ENCODE peak calls at places on chromosomes 2 and 18, in seven cellular contexts. T is upper lobe of left lung, V is nephron progenitor cell, I is stomach, D is astrocyte of the spinal cord, N is GM06990, F is mesothelial cell of epicardium. L is an unnamed sample.

GRCh38 chr2:40625849-40626248 is 174.0 kb upstream of the SLC8A1 start:
- DNase-seq in N (no peak), D (peak; percentile 70), I (no peak), V (no peak), T (no peak), F (no peak), L (no peak)

GRCh38 chr2:238689331-238689730 is 158.6 kb upstream of the TWIST2 start:
- DNase-seq in N (no peak), T (no peak), F (no peak), V (no peak), D (no peak), I (no peak), L (no peak)

GRCh38 chr18:23237524-23238151 is 102.4 kb downstream of the CABLES1 start:
- DNase-seq in I (peak; percentile 57), D (peak; percentile 73), T (peak; percentile 50), N (peak; percentile 81), F (no peak), V (no peak), L (no peak)

GRCh38 chr2:218003994-218004419 is 1.2 kb upstream of the TNS1 start:
- DNase-seq in D (peak; percentile 79), I (peak; percentile 43), T (peak; percentile 82), V (no peak), N (no peak), F (no peak), L (no peak)

GRCh38 chr2:134231965-134232340 is 21.9 kb upstream of the MGAT5 start:
- DNase-seq in N (no peak), I (no peak), T (no peak), D (peak; percentile 51), F (no peak), V (no peak), L (no peak)

GRCh38 chr2:105287692-105288091 is 41.8 kb downstream of the TGFBRAP1 start:
- DNase-seq in T (peak; percentile 35), V (peak; percentile 35), F (no peak), I (peak; percentile 61), N (no peak), D (peak; percentile 42), L (peak; percentile 46)

GRCh38 chr2:165778653-165779451 is 15.2 kb downstream of the GALNT3 start:
- DNase-seq in N (no peak), D (no peak), T (no peak), V (no peak), F (no peak), I (no peak), L (peak; percentile 43)

GRCh38 chr2:56474412-56475158 is 290.8 kb downstream of the CCDC85A start:
- DNase-seq in V (no peak), T (no peak), I (no peak), N (no peak), F (no peak), D (no peak), L (peak; percentile 20)

GRCh38 chr2:126786765-126787164 is 111.9 kb upstream of the TEX51 start:
- DNase-seq in T (no peak), F (no peak), I (no peak), D (no peak), N (no peak), V (no peak), L (no peak)

GRCh38 chr2:15935189-15935588 is 5.2 kb upstream of the MYCN start:
- DNase-seq in N (no peak), F (no peak), V (no peak), T (no peak), D (no peak), I (no peak), L (no peak)

GRCh38 chr18:35526476-35527120 is 28.8 kb upstream of the INO80C start:
- DNase-seq in V (no peak), F (no peak), I (no peak), D (peak; percentile 39), T (peak; percentile 54), N (no peak), L (no peak)

GRCh38 chr2:11647834-11648600 is 22.0 kb downstream of the NTSR2 start:
- DNase-seq in F (no peak), N (no peak), D (no peak), T (no peak), V (no peak), I (no peak), L (no peak)

GRCh38 chr2:29322011-29322410 is 206.8 kb downstream of the CLIP4 start:
- DNase-seq in D (no peak), I (no peak), N (no peak), F (no peak), T (no peak), V (peak; percentile 18), L (no peak)

GRCh38 chr2:46164581-46165301 is 132.5 kb upstream of the EPAS1 start:
- DNase-seq in F (no peak), I (peak; percentile 62), V (no peak), T (peak; percentile 39), D (peak; percentile 93), N (no peak), L (peak; percentile 26)

GRCh38 chr2:127401757-127402695 is 14.3 kb upstream of the MAP3K2 start:
- DNase-seq in I (no peak), T (no peak), D (no peak), F (no peak), V (no peak), N (no peak), L (no peak)

GRCh38 chr2:220277445-220277960 is 650.1 kb downstream of the SLC4A3 start:
- DNase-seq in D (peak; percentile 86), F (no peak), T (peak; percentile 48), V (no peak), I (peak; percentile 84), N (no peak), L (peak; percentile 52)

GRCh38 chr2:165746501-165746900 is 47.5 kb downstream of the GALNT3 start:
- DNase-seq in N (no peak), T (no peak), V (no peak), I (no peak), D (no peak), F (no peak), L (no peak)

GRCh38 chr18:56977284-56977683 is 169.6 kb upstream of the BOD1L2 start:
- DNase-seq in D (no peak), N (no peak), F (no peak), I (no peak), T (no peak), V (no peak), L (no peak)

GRCh38 chr18:9643549-9643948 is 29.2 kb upstream of the PPP4R1 start:
- DNase-seq in T (peak; percentile 66), D (peak; percentile 97), F (peak; percentile 47), N (no peak), I (no peak), V (no peak), L (peak; percentile 74)

GRCh38 chr18:46174317-46175039 is 70.3 kb downstream of the HAUS1 start:
- DNase-seq in N (peak; percentile 67), F (peak; percentile 65), D (peak; percentile 41), V (peak; percentile 62), T (peak; percentile 25), I (peak; percentile 31), L (no peak)

GRCh38 chr2:199261221-199261620 is 196.5 kb downstream of the SATB2 start:
- DNase-seq in N (no peak), T (no peak), F (no peak), V (no peak), D (peak; percentile 86), I (no peak), L (peak; percentile 3)

GRCh38 chr2:199261936-199262335 is 195.8 kb downstream of the SATB2 start:
- DNase-seq in N (no peak), F (no peak), I (no peak), T (no peak), V (no peak), D (no peak), L (no peak)

GRCh38 chr2:199259671-199260070 is 198.1 kb downstream of the SATB2 start:
- DNase-seq in I (no peak), V (no peak), T (no peak), N (no peak), F (no peak), D (no peak), L (no peak)

DNA sequence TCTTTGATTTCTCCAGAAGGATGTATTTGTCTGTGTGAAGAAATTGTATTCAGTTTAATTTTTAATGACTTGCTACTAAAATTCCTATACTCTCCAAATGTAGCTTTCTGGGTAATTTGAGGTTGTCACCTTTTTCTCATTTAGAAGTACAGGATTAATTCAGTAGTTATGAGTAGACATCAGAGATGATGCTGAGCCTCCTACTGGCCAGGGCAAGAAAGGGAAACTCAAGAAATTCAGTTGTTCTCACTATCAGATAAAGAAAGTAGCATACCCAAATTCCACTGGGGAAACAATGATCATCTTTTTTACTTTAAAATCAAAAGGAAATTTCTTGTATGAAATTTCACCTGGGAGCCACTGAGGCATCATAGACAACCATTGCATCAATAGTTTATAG is 199.4 kb downstream of the SATB2 start:
- DNase-seq in T (no peak), D (no peak), N (no peak), I (no peak), V (no peak), F (no peak), L (peak; percentile 6)
- TF ChIP-seq CTCF in T (no peak), D (peak; percentile 49), N (peak; percentile 68), I (no peak), V (no peak), F (no peak), L (no peak)

GRCh38 chr2:235911633-235912032 is 256.6 kb downstream of the GBX2 start:
- DNase-seq in V (no peak), F (no peak), T (no peak), I (no peak), D (no peak), N (no peak), L (no peak)

GRCh38 chr2:235910067-235910466 is 258.1 kb downstream of the GBX2 start:
- DNase-seq in N (no peak), D (no peak), I (no peak), V (no peak), F (no peak), T (no peak), L (no peak)

GRCh38 chr2:235911125-235911524 is 257.1 kb downstream of the GBX2 start:
- DNase-seq in I (no peak), N (no peak), V (no peak), T (no peak), F (no peak), D (no peak), L (no peak)

GRCh38 chr2:235917506-235917905 is 250.7 kb downstream of the GBX2 start:
- DNase-seq in I (no peak), F (no peak), D (no peak), T (no peak), V (no peak), N (no peak), L (no peak)

GRCh38 chr2:235914756-235915155 is 253.4 kb downstream of the GBX2 start:
- DNase-seq in D (no peak), F (no peak), I (no peak), T (no peak), N (no peak), V (no peak), L (no peak)
- TF ChIP-seq CTCF in D (no peak), F (no peak), I (no peak), T (no peak), N (no peak), V (no peak), L (no peak)

GRCh38 chr2:36597532-36598377 is at the start of gene FEZ2:
- DNase-seq in T (peak; percentile 73), V (peak; percentile 84), F (peak; percentile 74), N (peak; percentile 91), I (peak; percentile 75), D (peak; percentile 79), L (peak; percentile 88)
- TF ChIP-seq CTCF in T (no peak), V (no peak), F (no peak), N (no peak), I (no peak), D (no peak), L (no peak)

DNA sequence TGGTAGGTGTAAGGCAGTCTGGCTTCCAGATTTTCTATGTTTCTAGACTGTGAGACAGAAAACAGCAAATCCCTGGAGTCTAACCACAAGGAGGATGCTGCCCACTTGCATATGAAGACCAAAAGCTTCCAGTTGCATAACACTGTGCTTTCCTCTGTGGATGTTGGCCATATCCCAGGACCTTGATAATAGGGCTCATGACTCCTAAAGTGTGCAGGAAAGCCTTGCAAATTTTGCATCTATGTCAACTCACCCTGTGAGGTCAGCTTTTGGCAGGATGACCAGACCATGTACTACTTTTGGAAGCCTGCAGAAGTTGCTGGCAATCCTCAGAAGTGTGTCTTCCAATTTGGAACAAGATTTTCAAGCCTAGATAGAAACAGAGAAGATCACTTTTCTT is 85.6 kb upstream of the RAB27B start:
- DNase-seq in V (no peak), N (no peak), I (peak; percentile 40), F (no peak), D (peak; percentile 96), T (no peak), L (no peak)
- TF ChIP-seq CTCF in V (no peak), N (no peak), I (no peak), F (no peak), D (no peak), T (no peak), L (no peak)

L was measured in Calu3.